ENCODE peak calls at places on chromosome 17, in nine cellular contexts. V is lung, M is NCI-H2081, E is A549, P is endothelial cell, X is NCI-H1436 treated with DMSO at 0.1 percent for 48 hours, W is RPMI7951, H is AG10803, C is NCI-H748 treated with DMSO at 0.1 percent for 48 hours. U is an unnamed sample.
A peak's percentile ranks its signal among the peaks of the same experiment; 100 is the strongest.

GRCh38 chr17:56440391-56440790 is 153.1 kb upstream of the NOG start:
- DNase-seq in M (no peak), H (no peak), W (peak; percentile 26), E (peak; percentile 16), C (no peak), X (no peak), P (no peak), V (no peak), U (no peak)

GRCh38 chr17:35577826-35578194 is 561 bp downstream of the PEX12 start:
- DNase-seq in E (no peak), X (no peak), H (peak; percentile 10), P (no peak), V (no peak), M (no peak), C (no peak), W (no peak), U (no peak)

GRCh38 chr17:50691550-50692447 is 15.9 kb downstream of the ANKRD40 start:
- DNase-seq in C (no peak), H (no peak), E (peak; percentile 77), W (no peak), M (no peak), P (no peak), X (no peak), V (peak; percentile 58), U (peak; percentile 70)

GRCh38 chr17:44518032-44518431 is 14.8 kb upstream of the GPATCH8 start:
- DNase-seq in W (peak; percentile 19), E (no peak), P (no peak), X (no peak), H (peak; percentile 49), C (no peak), M (no peak), V (no peak), U (no peak)

GRCh38 chr17:3553419-3554401 is 3.9 kb downstream of the TRPV3 start:
- DNase-seq in E (no peak), C (no peak), M (no peak), V (no peak), X (no peak), P (no peak), W (no peak), H (no peak), U (no peak)

GRCh38 chr17:38898291-38898679 is 27.1 kb upstream of the LASP1NB start:
- DNase-seq in X (no peak), H (no peak), V (no peak), M (no peak), E (no peak), P (no peak), C (no peak), W (no peak), U (peak; percentile 52)

GRCh38 chr17:18157354-18157985 is 26.2 kb upstream of the ALKBH5 start:
- DNase-seq in E (no peak), H (no peak), V (no peak), W (no peak), C (no peak), P (no peak), M (no peak), X (no peak), U (no peak)

GRCh38 chr17:9028171-9028570 is 6.9 kb downstream of the NTN1 start:
- DNase-seq in V (no peak), H (no peak), X (no peak), W (no peak), P (no peak), C (no peak), E (no peak), M (no peak), U (no peak)

GRCh38 chr17:12457493-12457892 is 208.2 kb upstream of the MYOCD start:
- DNase-seq in H (peak; percentile 70), X (no peak), M (no peak), W (no peak), V (no peak), E (no peak), P (no peak), C (no peak), U (no peak)

GRCh38 chr17:79865351-79866210 is 26.3 kb upstream of the CBX4 start:
- DNase-seq in E (no peak), M (no peak), V (no peak), C (no peak), X (no peak), H (no peak), P (no peak), W (no peak), U (no peak)

GRCh38 chr17:15257316-15257925 is 7.7 kb downstream of the PMP22 start:
- DNase-seq in V (peak; percentile 84), M (peak; percentile 19), C (no peak), X (no peak), W (peak; percentile 90), H (peak; percentile 88), E (peak; percentile 82), P (peak; percentile 70), U (peak; percentile 73)

GRCh38 chr17:8889458-8890210 is 22.2 kb upstream of the PIK3R6 start:
- DNase-seq in E (no peak), W (no peak), V (no peak), X (no peak), H (no peak), C (no peak), P (no peak), M (no peak), U (no peak)

GRCh38 chr17:81890447-81891302 is 711 bp downstream of the ALYREF start:
- DNase-seq in H (no peak), W (no peak), V (no peak), E (no peak), C (no peak), X (no peak), P (peak; percentile 45), M (no peak), U (no peak)

GRCh38 chr17:50070908-50071680 is 15.2 kb downstream of the ITGA3 start:
- DNase-seq in P (no peak), C (no peak), V (no peak), E (no peak), X (no peak), H (no peak), M (no peak), W (no peak), U (no peak)

GRCh38 chr17:51653902-51654301 is 393.6 kb downstream of the UTP18 start:
- DNase-seq in P (no peak), W (peak; percentile 30), E (peak; percentile 36), X (no peak), H (no peak), V (no peak), C (no peak), M (no peak), U (no peak)

GRCh38 chr17:4365628-4366311 is 705 bp downstream of the UBE2G1 start:
- DNase-seq in X (no peak), E (peak; percentile 35), P (peak; percentile 53), C (no peak), M (peak; percentile 8), W (peak; percentile 4), H (no peak), V (peak; percentile 31), U (no peak)

GRCh38 chr17:60361889-60362288 is 30.0 kb downstream of the USP32 start:
- DNase-seq in H (no peak), V (no peak), X (no peak), E (no peak), W (no peak), P (no peak), C (no peak), M (no peak), U (no peak)

GRCh38 chr17:10614536-10615155 is 42.5 kb downstream of the MYH3 start:
- DNase-seq in W (peak; percentile 36), X (no peak), E (peak; percentile 61), H (peak; percentile 70), P (peak; percentile 77), C (no peak), V (no peak), M (no peak), U (no peak)

GRCh38 chr17:13140750-13141149 is 122.9 kb upstream of the ELAC2 start:
- DNase-seq in V (no peak), C (peak; percentile 72), E (no peak), X (no peak), W (peak; percentile 17), H (peak; percentile 27), M (no peak), P (no peak), U (no peak)

GRCh38 chr17:58006563-58006923 is 503 bp downstream of the SRSF1 start:
- DNase-seq in C (peak; percentile 41), X (no peak), P (peak; percentile 60), H (peak; percentile 76), V (peak; percentile 78), M (peak; percentile 83), E (peak; percentile 87), W (peak; percentile 68), U (peak; percentile 85)

GRCh38 chr17:73138541-73139138 is 26.2 kb upstream of the SSTR2 start:
- DNase-seq in C (no peak), H (no peak), X (no peak), M (peak; percentile 13), W (no peak), V (no peak), P (no peak), E (no peak), U (no peak)

GRCh38 chr17:66654764-66655163 is 180.2 kb upstream of the CACNG5 start:
- DNase-seq in H (no peak), M (no peak), W (no peak), C (no peak), E (no peak), X (no peak), P (no peak), V (no peak), U (no peak)

GRCh38 chr17:71550675-71551074 is 570.1 kb upstream of the SOX9 start:
- DNase-seq in X (no peak), H (no peak), V (no peak), C (no peak), M (no peak), E (no peak), P (no peak), W (no peak), U (no peak)

GRCh38 chr17:67232441-67232840 is 12.6 kb downstream of the HELZ start:
- DNase-seq in P (no peak), W (no peak), M (no peak), X (no peak), E (no peak), H (no peak), C (no peak), V (no peak), U (no peak)

GRCh38 chr17:74736423-74737298 is at the start of gene RAB37:
- DNase-seq in H (no peak), V (no peak), M (no peak), X (no peak), W (no peak), E (peak; percentile 90), C (no peak), P (peak; percentile 22), U (peak; percentile 60)

GRCh38 chr17:1574697-1575471 is 12.3 kb upstream of the PITPNA start:
- DNase-seq in V (no peak), C (no peak), M (no peak), P (peak; percentile 73), X (no peak), W (no peak), H (no peak), E (no peak), U (no peak)

GRCh38 chr17:31388351-31388750 is 3.1 kb upstream of the RAB11FIP4 start:
- DNase-seq in W (no peak), E (no peak), M (no peak), V (no peak), X (no peak), C (no peak), P (no peak), H (no peak), U (no peak)

GRCh38 chr17:76461765-76462555 is 5.4 kb upstream of the AANAT start:
- DNase-seq in W (no peak), H (peak; percentile 49), C (no peak), V (no peak), M (no peak), P (no peak), X (no peak), E (no peak), U (no peak)

GRCh38 chr17:2547176-2547575 is 35.5 kb upstream of the METTL16 start:
- DNase-seq in E (peak; percentile 49), X (no peak), H (peak; percentile 11), C (no peak), W (peak; percentile 55), P (no peak), V (no peak), M (no peak), U (no peak)